ENCODE peak calls at places on chromosome 17, in eight cellular contexts. Y is skeletal muscle cell; H is NCI-H748 treated with DMSO at 0.1 percent for 48 hours; M is globus pallidus; O is HFFc6; R is NCI-H446; A is CD4-positive, alpha-beta memory T cell; X is nucleus accumbens. P is an unnamed sample.

GRCh38 chr17:3802461-3803307 is 1.7 kb upstream of the ITGAE start:
- DNase-seq in Y (peak; percentile 52), H (no peak), M (no peak), O (peak; percentile 69), R (no peak), A (no peak), X (no peak), P (no peak)

GRCh38 chr17:81509687-81510523 is 2.7 kb downstream of the ACTG1 start:
- DNase-seq in Y (no peak), H (no peak), M (no peak), O (no peak), R (no peak), A (peak; percentile 50), X (no peak), P (peak; percentile 68)

GRCh38 chr17:80382446-80382845 is 32.5 kb upstream of the ENDOV start:
- DNase-seq in Y (no peak), H (no peak), M (no peak), O (no peak), R (no peak), A (no peak), X (no peak), P (no peak)

GRCh38 chr17:5508855-5509254 is 22.5 kb downstream of the MIS12 start:
- DNase-seq in Y (peak; percentile 32), H (peak; percentile 98), M (no peak), O (peak; percentile 61), R (no peak), A (no peak), X (no peak), P (peak; percentile 74)

GRCh38 chr17:54172654-54173316 is 350.1 kb downstream of the KIF2B start:
- DNase-seq in Y (no peak), H (no peak), M (peak; percentile 5), O (no peak), R (peak; percentile 30), A (no peak), X (no peak), P (peak; percentile 2)

GRCh38 chr17:49450735-49451134 is 36.1 kb upstream of the PHB1 start:
- DNase-seq in Y (no peak), H (no peak), M (no peak), O (peak; percentile 46), R (no peak), A (no peak), X (no peak), P (no peak)

GRCh38 chr17:8060274-8060673 is 21.4 kb downstream of the ALOX15B start:
- DNase-seq in Y (no peak), H (peak; percentile 89), M (peak; percentile 81), O (peak; percentile 65), R (peak; percentile 92), A (peak; percentile 62), X (no peak), P (peak; percentile 65)

GRCh38 chr17:29582254-29582765 is 7.1 kb downstream of the GIT1 start:
- DNase-seq in Y (no peak), H (no peak), M (no peak), O (no peak), R (peak; percentile 73), A (no peak), X (no peak), P (no peak)

GRCh38 chr17:57923182-57923872 is 31.9 kb downstream of the CUEDC1 start:
- DNase-seq in Y (no peak), H (no peak), M (no peak), O (no peak), R (no peak), A (no peak), X (no peak), P (no peak)

GRCh38 chr17:82200135-82200534 is 12.5 kb downstream of the CCDC57 start:
- DNase-seq in Y (no peak), H (no peak), M (no peak), O (no peak), R (no peak), A (no peak), X (no peak), P (no peak)

GRCh38 chr17:61583242-61583641 is 7.8 kb downstream of the NACA2 start:
- DNase-seq in Y (peak; percentile 18), H (no peak), M (no peak), O (peak; percentile 75), R (peak; percentile 78), A (no peak), X (no peak), P (peak; percentile 64)

GRCh38 chr17:47188266-47188665 is 829 bp downstream of the CDC27 start:
- DNase-seq in Y (no peak), H (no peak), M (no peak), O (peak; percentile 37), R (peak; percentile 22), A (peak; percentile 18), X (no peak), P (no peak)

GRCh38 chr17:61401280-61402072 is 1.8 kb downstream of the TBX2 start:
- DNase-seq in Y (no peak), H (no peak), M (no peak), O (no peak), R (no peak), A (no peak), X (no peak), P (no peak)

GRCh38 chr17:57726213-57726612 is 18.9 kb downstream of the CCDC182 start:
- DNase-seq in Y (no peak), H (no peak), M (no peak), O (no peak), R (no peak), A (no peak), X (no peak), P (no peak)

GRCh38 chr17:38898812-38899348 is 26.5 kb upstream of the LASP1NB start:
- DNase-seq in Y (peak; percentile 60), H (no peak), M (no peak), O (no peak), R (no peak), A (peak; percentile 71), X (no peak), P (no peak)

GRCh38 chr17:27701963-27702362 is 71.0 kb downstream of the LGALS9 start:
- DNase-seq in Y (no peak), H (no peak), M (no peak), O (no peak), R (no peak), A (no peak), X (no peak), P (no peak)

GRCh38 chr17:78653382-78653781 is 76.2 kb upstream of the DNAH17 start:
- DNase-seq in Y (no peak), H (no peak), M (no peak), O (peak; percentile 37), R (no peak), A (no peak), X (no peak), P (no peak)

GRCh38 chr17:64536913-64537312 is 30.1 kb downstream of the CEP95 start:
- DNase-seq in Y (no peak), H (no peak), M (no peak), O (no peak), R (no peak), A (no peak), X (no peak), P (no peak)

GRCh38 chr17:82838386-82839063 is 1.3 kb downstream of the ZNF750 start:
- DNase-seq in Y (peak; percentile 52), H (no peak), M (no peak), O (peak; percentile 2), R (no peak), A (no peak), X (no peak), P (no peak)

GRCh38 chr17:83198366-83199341 is 119.2 kb downstream of the METRNL start:
- DNase-seq in Y (no peak), H (no peak), M (no peak), O (no peak), R (no peak), A (no peak), X (no peak), P (peak; percentile 67)

GRCh38 chr17:34303606-34304005 is 15.6 kb upstream of the CCL8 start:
- DNase-seq in Y (no peak), H (no peak), M (no peak), O (no peak), R (no peak), A (no peak), X (no peak), P (no peak)

GRCh38 chr17:19338031-19338990 is 24.2 kb downstream of the B9D1 start:
- DNase-seq in Y (no peak), H (no peak), M (no peak), O (no peak), R (no peak), A (peak; percentile 61), X (no peak), P (no peak)

GRCh38 chr17:79850571-79851460 is 11.6 kb upstream of the CBX4 start:
- DNase-seq in Y (no peak), H (no peak), M (no peak), O (peak; percentile 90), R (no peak), A (no peak), X (no peak), P (no peak)

GRCh38 chr17:38728290-38728831 is 1.8 kb upstream of the CISD3 start:
- DNase-seq in Y (no peak), H (no peak), M (no peak), O (no peak), R (no peak), A (peak; percentile 83), X (no peak), P (no peak)

GRCh38 chr17:79168486-79169055 is 93.9 kb downstream of the ENGASE start:
- DNase-seq in Y (no peak), H (no peak), M (no peak), O (no peak), R (no peak), A (no peak), X (no peak), P (no peak)

GRCh38 chr17:54945671-54946070 is 22.8 kb downstream of the COX11 start:
- DNase-seq in Y (no peak), H (no peak), M (no peak), O (no peak), R (no peak), A (no peak), X (no peak), P (no peak)

GRCh38 chr17:8475820-8476219 is 40.1 kb downstream of the NDEL1 start:
- DNase-seq in Y (no peak), H (no peak), M (no peak), O (no peak), R (no peak), A (no peak), X (no peak), P (peak; percentile 1)

GRCh38 chr17:42544874-42545283 is 7.8 kb upstream of the HSD17B1 start:
- DNase-seq in Y (no peak), H (no peak), M (no peak), O (no peak), R (no peak), A (no peak), X (no peak), P (no peak)

GRCh38 chr17:78324391-78325075 is 35.3 kb downstream of the SOCS3 start:
- DNase-seq in Y (peak; percentile 82), H (no peak), M (peak; percentile 62), O (peak; percentile 84), R (peak; percentile 42), A (no peak), X (peak; percentile 55), P (peak; percentile 62)

GRCh38 chr17:57861000-57861736 is 11.3 kb upstream of the MRPS23 start:
- DNase-seq in Y (no peak), H (peak; percentile 14), M (no peak), O (no peak), R (no peak), A (peak; percentile 25), X (no peak), P (peak; percentile 17)